ENCODE peak calls at places on chromosomes 3 and 15, in seven cellular contexts. One of them, this sample, is unnamed.

GRCh38 chr3:42725454-42725853 is 22.9 kb upstream of the HHATL start:
- DNase-seq in fibroblast of villous mesenchyme: no peak
- DNase-seq in left ventricle myocardium inferior: no peak
- DNase-seq in thyroid gland: no peak
- DNase-seq in thoracic aorta: no peak
- DNase-seq in mammary epithelial cell: no peak
- DNase-seq in hepatocyte: no peak
- DNase-seq in this sample: no peak

GRCh38 chr15:25680659-25680970 is 182.5 kb downstream of the ATP10A start:
- DNase-seq in fibroblast of villous mesenchyme: no peak
- DNase-seq in left ventricle myocardium inferior: no peak
- DNase-seq in thyroid gland: no peak
- DNase-seq in thoracic aorta: no peak
- DNase-seq in mammary epithelial cell: no peak
- DNase-seq in hepatocyte: no peak
- DNase-seq in this sample: no peak

GRCh38 chr3:118729546-118729945 is 305.1 kb downstream of the IGSF11 start:
- DNase-seq in fibroblast of villous mesenchyme: no peak
- DNase-seq in left ventricle myocardium inferior: no peak
- DNase-seq in thyroid gland: no peak
- DNase-seq in thoracic aorta: no peak
- DNase-seq in mammary epithelial cell: no peak
- DNase-seq in hepatocyte: no peak
- DNase-seq in this sample: no peak

GRCh38 chr3:156140196-156140595 is 19.8 kb downstream of the KCNAB1 start:
- DNase-seq in fibroblast of villous mesenchyme: peak
- DNase-seq in left ventricle myocardium inferior: no peak
- DNase-seq in thyroid gland: no peak
- DNase-seq in thoracic aorta: no peak
- DNase-seq in mammary epithelial cell: no peak
- DNase-seq in hepatocyte: no peak
- DNase-seq in this sample: no peak

GRCh38 chr3:194808709-194809108 is 123.0 kb downstream of the FAM43A start:
- DNase-seq in fibroblast of villous mesenchyme: peak
- DNase-seq in left ventricle myocardium inferior: no peak
- DNase-seq in thyroid gland: no peak
- DNase-seq in thoracic aorta: no peak
- DNase-seq in mammary epithelial cell: peak
- DNase-seq in hepatocyte: no peak
- DNase-seq in this sample: peak

GRCh38 chr3:141280086-141280485 is 48.5 kb downstream of the PXYLP1 start:
- DNase-seq in fibroblast of villous mesenchyme: peak
- DNase-seq in left ventricle myocardium inferior: no peak
- DNase-seq in thyroid gland: no peak
- DNase-seq in thoracic aorta: no peak
- DNase-seq in mammary epithelial cell: no peak
- DNase-seq in hepatocyte: no peak
- DNase-seq in this sample: peak

GRCh38 chr3:40129981-40130380 is 179.5 kb upstream of the EIF1B start:
- DNase-seq in fibroblast of villous mesenchyme: no peak
- DNase-seq in left ventricle myocardium inferior: no peak
- DNase-seq in thyroid gland: no peak
- DNase-seq in thoracic aorta: no peak
- DNase-seq in mammary epithelial cell: no peak
- DNase-seq in hepatocyte: no peak
- DNase-seq in this sample: no peak

GRCh38 chr15:92822216-92823144 is 77.6 kb upstream of the CHD2 start:
- DNase-seq in fibroblast of villous mesenchyme: no peak
- DNase-seq in left ventricle myocardium inferior: no peak
- DNase-seq in thyroid gland: no peak
- DNase-seq in thoracic aorta: no peak
- DNase-seq in mammary epithelial cell: no peak
- DNase-seq in hepatocyte: no peak
- DNase-seq in this sample: no peak

GRCh38 chr3:133211449-133211848 is 173.3 kb downstream of the TMEM108 start:
- DNase-seq in fibroblast of villous mesenchyme: no peak
- DNase-seq in left ventricle myocardium inferior: no peak
- DNase-seq in thyroid gland: peak
- DNase-seq in thoracic aorta: no peak
- DNase-seq in mammary epithelial cell: no peak
- DNase-seq in hepatocyte: no peak
- DNase-seq in this sample: no peak

GRCh38 chr15:49876401-49877038 is 242.5 kb downstream of the ATP8B4 start:
- DNase-seq in fibroblast of villous mesenchyme: peak
- DNase-seq in left ventricle myocardium inferior: peak
- DNase-seq in thyroid gland: no peak
- DNase-seq in thoracic aorta: no peak
- DNase-seq in mammary epithelial cell: peak
- DNase-seq in hepatocyte: peak
- DNase-seq in this sample: no peak

GRCh38 chr15:32029409-32029861 is 880 bp upstream of the CHRNA7 start:
- DNase-seq in fibroblast of villous mesenchyme: no peak
- DNase-seq in left ventricle myocardium inferior: no peak
- DNase-seq in thyroid gland: peak
- DNase-seq in thoracic aorta: no peak
- DNase-seq in mammary epithelial cell: no peak
- DNase-seq in hepatocyte: peak
- DNase-seq in this sample: no peak

GRCh38 chr3:183275418-183275817 is 22.4 kb downstream of the B3GNT5 start:
- DNase-seq in fibroblast of villous mesenchyme: peak
- DNase-seq in left ventricle myocardium inferior: no peak
- DNase-seq in thyroid gland: no peak
- DNase-seq in thoracic aorta: no peak
- DNase-seq in mammary epithelial cell: peak
- DNase-seq in hepatocyte: peak
- DNase-seq in this sample: peak

GRCh38 chr3:194137314-194138097 is 1.6 kb downstream of the HES1 start:
- DNase-seq in fibroblast of villous mesenchyme: peak
- DNase-seq in left ventricle myocardium inferior: peak
- DNase-seq in thyroid gland: peak
- DNase-seq in thoracic aorta: peak
- DNase-seq in mammary epithelial cell: peak
- DNase-seq in hepatocyte: peak
- DNase-seq in this sample: peak

GRCh38 chr3:10941972-10942371 is 50.6 kb upstream of the SLC6A1 start:
- DNase-seq in fibroblast of villous mesenchyme: no peak
- DNase-seq in left ventricle myocardium inferior: no peak
- DNase-seq in thyroid gland: no peak
- DNase-seq in thoracic aorta: no peak
- DNase-seq in mammary epithelial cell: peak
- DNase-seq in hepatocyte: no peak
- DNase-seq in this sample: peak

GRCh38 chr15:23857028-23857641 is 170.0 kb upstream of the NDN start:
- DNase-seq in fibroblast of villous mesenchyme: peak
- DNase-seq in left ventricle myocardium inferior: no peak
- DNase-seq in thyroid gland: peak
- DNase-seq in thoracic aorta: no peak
- DNase-seq in mammary epithelial cell: no peak
- DNase-seq in hepatocyte: peak
- DNase-seq in this sample: peak

GRCh38 chr3:17041009-17041408 is 156.3 kb downstream of the PLCL2 start:
- DNase-seq in fibroblast of villous mesenchyme: peak
- DNase-seq in left ventricle myocardium inferior: no peak
- DNase-seq in thyroid gland: no peak
- DNase-seq in thoracic aorta: no peak
- DNase-seq in mammary epithelial cell: no peak
- DNase-seq in hepatocyte: no peak
- DNase-seq in this sample: no peak

GRCh38 chr3:196609343-196609775 is 30.1 kb upstream of the NRROS start:
- DNase-seq in fibroblast of villous mesenchyme: peak
- DNase-seq in left ventricle myocardium inferior: peak
- DNase-seq in thyroid gland: peak
- DNase-seq in thoracic aorta: peak
- DNase-seq in mammary epithelial cell: peak
- DNase-seq in hepatocyte: peak
- DNase-seq in this sample: peak

GRCh38 chr3:126941721-126942270 is 41.1 kb upstream of the PLXNA1 start:
- DNase-seq in fibroblast of villous mesenchyme: no peak
- DNase-seq in left ventricle myocardium inferior: no peak
- DNase-seq in thyroid gland: no peak
- DNase-seq in thoracic aorta: no peak
- DNase-seq in mammary epithelial cell: peak
- DNase-seq in hepatocyte: no peak
- DNase-seq in this sample: no peak

GRCh38 chr15:31457161-31457560 is 130.5 kb downstream of the KLF13 start:
- DNase-seq in fibroblast of villous mesenchyme: no peak
- DNase-seq in left ventricle myocardium inferior: no peak
- DNase-seq in thyroid gland: no peak
- DNase-seq in thoracic aorta: no peak
- DNase-seq in mammary epithelial cell: peak
- DNase-seq in hepatocyte: no peak
- DNase-seq in this sample: no peak

GRCh38 chr3:143596957-143597642 is 251.2 kb downstream of the SLC9A9 start:
- DNase-seq in fibroblast of villous mesenchyme: no peak
- DNase-seq in left ventricle myocardium inferior: no peak
- DNase-seq in thyroid gland: no peak
- DNase-seq in thoracic aorta: no peak
- DNase-seq in mammary epithelial cell: no peak
- DNase-seq in hepatocyte: no peak
- DNase-seq in this sample: no peak

GRCh38 chr3:17213102-17213501 is 328.3 kb downstream of the PLCL2 start:
- DNase-seq in fibroblast of villous mesenchyme: peak
- DNase-seq in left ventricle myocardium inferior: no peak
- DNase-seq in thyroid gland: no peak
- DNase-seq in thoracic aorta: no peak
- DNase-seq in mammary epithelial cell: peak
- DNase-seq in hepatocyte: no peak
- DNase-seq in this sample: peak

GRCh38 chr3:188578579-188579363 is 424.8 kb downstream of the LPP start:
- DNase-seq in fibroblast of villous mesenchyme: peak
- DNase-seq in left ventricle myocardium inferior: peak
- DNase-seq in thyroid gland: peak
- DNase-seq in thoracic aorta: peak
- DNase-seq in mammary epithelial cell: peak
- DNase-seq in hepatocyte: no peak
- DNase-seq in this sample: peak

GRCh38 chr3:187743195-187744141 is 1.8 kb downstream of the BCL6 start:
- DNase-seq in fibroblast of villous mesenchyme: peak
- DNase-seq in left ventricle myocardium inferior: peak
- DNase-seq in thyroid gland: peak
- DNase-seq in thoracic aorta: peak
- DNase-seq in mammary epithelial cell: peak
- DNase-seq in hepatocyte: peak
- DNase-seq in this sample: peak

GRCh38 chr15:100002091-100002620 is 268.9 kb upstream of the LYSMD4 start:
- DNase-seq in fibroblast of villous mesenchyme: no peak
- DNase-seq in left ventricle myocardium inferior: no peak
- DNase-seq in thyroid gland: no peak
- DNase-seq in thoracic aorta: no peak
- DNase-seq in mammary epithelial cell: no peak
- DNase-seq in hepatocyte: no peak
- DNase-seq in this sample: no peak

GRCh38 chr15:92745845-92746271 is 90.3 kb upstream of the FAM174B start:
- DNase-seq in fibroblast of villous mesenchyme: no peak
- DNase-seq in left ventricle myocardium inferior: no peak
- DNase-seq in thyroid gland: no peak
- DNase-seq in thoracic aorta: no peak
- DNase-seq in mammary epithelial cell: no peak
- DNase-seq in hepatocyte: peak
- DNase-seq in this sample: no peak

GRCh38 chr3:178300441-178300959 is 235.7 kb upstream of the KCNMB2 start:
- DNase-seq in fibroblast of villous mesenchyme: no peak
- DNase-seq in left ventricle myocardium inferior: no peak
- DNase-seq in thyroid gland: no peak
- DNase-seq in thoracic aorta: no peak
- DNase-seq in mammary epithelial cell: no peak
- DNase-seq in hepatocyte: no peak
- DNase-seq in this sample: no peak

GRCh38 chr15:43939070-43939469 is 112.3 kb downstream of the WDR76 start:
- DNase-seq in fibroblast of villous mesenchyme: no peak
- DNase-seq in left ventricle myocardium inferior: no peak
- DNase-seq in thyroid gland: no peak
- DNase-seq in thoracic aorta: no peak
- DNase-seq in mammary epithelial cell: no peak
- DNase-seq in hepatocyte: no peak
- DNase-seq in this sample: peak

GRCh38 chr3:129052675-129053074 is 7.9 kb upstream of the GP9 start:
- DNase-seq in fibroblast of villous mesenchyme: no peak
- DNase-seq in left ventricle myocardium inferior: peak
- DNase-seq in thyroid gland: peak
- DNase-seq in thoracic aorta: no peak
- DNase-seq in mammary epithelial cell: no peak
- DNase-seq in hepatocyte: no peak
- DNase-seq in this sample: peak

GRCh38 chr15:101046826-101047225 is 127.7 kb downstream of the LRRK1 start:
- DNase-seq in fibroblast of villous mesenchyme: peak
- DNase-seq in left ventricle myocardium inferior: no peak
- DNase-seq in thyroid gland: no peak
- DNase-seq in thoracic aorta: no peak
- DNase-seq in mammary epithelial cell: no peak
- DNase-seq in hepatocyte: no peak
- DNase-seq in this sample: no peak

GRCh38 chr3:12810963-12811362 is 14.5 kb downstream of the CAND2 start:
- DNase-seq in fibroblast of villous mesenchyme: no peak
- DNase-seq in left ventricle myocardium inferior: no peak
- DNase-seq in thyroid gland: no peak
- DNase-seq in thoracic aorta: no peak
- DNase-seq in mammary epithelial cell: no peak
- DNase-seq in hepatocyte: no peak
- DNase-seq in this sample: no peak
- H3K4me3 ChIP-seq in fibroblast of villous mesenchyme: no peak
- H3K4me3 ChIP-seq in left ventricle myocardium inferior: peak
- H3K4me3 ChIP-seq in thyroid gland: no peak
- H3K4me3 ChIP-seq in thoracic aorta: no peak
- H3K4me3 ChIP-seq in mammary epithelial cell: no peak
- H3K4me3 ChIP-seq in hepatocyte: no peak
- H3K4me3 ChIP-seq in this sample: no peak

GRCh38 chr15:59688888-59689625 is at the start of gene BNIP2:
- DNase-seq in fibroblast of villous mesenchyme: peak
- DNase-seq in left ventricle myocardium inferior: peak
- DNase-seq in thyroid gland: peak
- DNase-seq in thoracic aorta: peak
- DNase-seq in mammary epithelial cell: peak
- DNase-seq in hepatocyte: peak
- DNase-seq in this sample: peak
- TF ChIP-seq CTCF in fibroblast of villous mesenchyme: no peak
- TF ChIP-seq CTCF in left ventricle myocardium inferior: no peak
- TF ChIP-seq CTCF in thyroid gland: no peak
- TF ChIP-seq CTCF in thoracic aorta: no peak
- TF ChIP-seq CTCF in mammary epithelial cell: no peak
- TF ChIP-seq CTCF in hepatocyte: no peak
- TF ChIP-seq CTCF in this sample: no peak

GRCh38 chr3:192336286-192336685 is 391.1 kb downstream of the FGF12 start:
- DNase-seq in fibroblast of villous mesenchyme: no peak
- DNase-seq in left ventricle myocardium inferior: no peak
- DNase-seq in thyroid gland: no peak
- DNase-seq in thoracic aorta: no peak
- DNase-seq in mammary epithelial cell: no peak
- DNase-seq in hepatocyte: no peak
- DNase-seq in this sample: no peak
- H3K4me3 ChIP-seq in fibroblast of villous mesenchyme: no peak
- H3K4me3 ChIP-seq in left ventricle myocardium inferior: no peak
- H3K4me3 ChIP-seq in thyroid gland: no peak
- H3K4me3 ChIP-seq in thoracic aorta: no peak
- H3K4me3 ChIP-seq in mammary epithelial cell: no peak
- H3K4me3 ChIP-seq in hepatocyte: no peak
- H3K4me3 ChIP-seq in this sample: no peak

DNA sequence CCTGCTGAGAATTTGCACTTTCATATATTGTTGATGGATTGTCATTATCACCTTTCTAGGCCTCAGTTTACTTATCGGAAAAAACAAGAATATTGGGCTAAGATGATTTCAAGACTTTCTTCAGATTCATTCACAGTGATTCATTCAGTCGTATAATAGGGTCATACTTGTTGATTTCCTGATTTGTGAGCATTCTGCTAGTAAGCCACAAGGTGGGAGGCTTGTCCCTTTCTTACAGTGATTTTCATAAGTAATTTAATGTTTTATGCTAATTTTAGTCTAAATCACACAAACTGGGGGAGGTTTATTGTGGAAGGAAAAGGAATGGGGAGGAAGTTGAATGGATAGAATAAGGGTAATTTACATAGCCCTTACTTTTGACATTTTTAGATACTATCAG is 126.8 kb upstream of the GOLGA6L4 start:
- DNase-seq in fibroblast of villous mesenchyme: peak
- DNase-seq in left ventricle myocardium inferior: no peak
- DNase-seq in thyroid gland: no peak
- DNase-seq in thoracic aorta: no peak
- DNase-seq in mammary epithelial cell: no peak
- DNase-seq in hepatocyte: no peak
- DNase-seq in this sample: peak
- TF ChIP-seq CTCF in fibroblast of villous mesenchyme: peak
- TF ChIP-seq CTCF in left ventricle myocardium inferior: no peak
- TF ChIP-seq CTCF in thyroid gland: no peak
- TF ChIP-seq CTCF in thoracic aorta: no peak
- TF ChIP-seq CTCF in mammary epithelial cell: no peak
- TF ChIP-seq CTCF in hepatocyte: peak
- TF ChIP-seq CTCF in this sample: peak